ENCODE peak calls at places on chromosomes 12 and 14, in four cellular contexts. L, A, T and I are unnamed samples.

GRCh38 chr12:59069481-59069880 is 149.2 kb upstream of the LRIG3 start:
- DNase-seq in L (no peak), A (no peak), T (no peak), I (no peak)

GRCh38 chr14:68535404-68536024 is 257.4 kb downstream of the ZFP36L1 start:
- DNase-seq in L (no peak), A (peak), T (no peak), I (no peak)

GRCh38 chr12:94134226-94134795 is 14.1 kb upstream of the PLXNC1 start:
- DNase-seq in L (peak), A (peak), T (peak), I (peak)

GRCh38 chr14:74919421-74920165 is 3.5 kb downstream of the RPS6KL1 start:
- DNase-seq in L (no peak), A (peak), T (no peak), I (no peak)

GRCh38 chr14:99644723-99645544 is at the start of gene HHIPL1:
- DNase-seq in L (no peak), A (peak), T (peak), I (no peak)

GRCh38 chr12:119412811-119413794 is 78.6 kb downstream of the CCDC60 start:
- DNase-seq in L (no peak), A (peak), T (peak), I (peak)

GRCh38 chr12:24822121-24822899 is 126.6 kb downstream of the BCAT1 start:
- DNase-seq in L (no peak), A (peak), T (no peak), I (no peak)

GRCh38 chr12:110906516-110906915 is 13.9 kb downstream of the MYL2 start:
- DNase-seq in L (no peak), A (no peak), T (no peak), I (no peak)

GRCh38 chr12:58452546-58452945 is 467.8 kb downstream of the LRIG3 start:
- DNase-seq in L (no peak), A (peak), T (no peak), I (no peak)

GRCh38 chr12:92519284-92519683 is 183.5 kb upstream of the PLEKHG7 start:
- DNase-seq in L (no peak), A (no peak), T (no peak), I (no peak)

GRCh38 chr14:99260116-99260515 is 11.9 kb downstream of the BCL11B start:
- DNase-seq in L (no peak), A (no peak), T (no peak), I (no peak)

GRCh38 chr12:126518596-126519200 is 1453.5 kb downstream of the AACS start:
- DNase-seq in L (no peak), A (no peak), T (no peak), I (no peak)

GRCh38 chr14:92473261-92473946 is 40.2 kb upstream of the RIN3 start:
- DNase-seq in L (no peak), A (peak), T (no peak), I (no peak)

GRCh38 chr14:105496831-105497591 is 6.0 kb downstream of the TEDC1 start:
- DNase-seq in L (no peak), A (no peak), T (no peak), I (no peak)

GRCh38 chr12:78210494-78210860 is 379.8 kb downstream of the NAV3 start:
- DNase-seq in L (no peak), A (no peak), T (no peak), I (no peak)

GRCh38 chr14:69963966-69964365 is 84.8 kb downstream of the SMOC1 start:
- DNase-seq in L (no peak), A (no peak), T (no peak), I (peak)

GRCh38 chr14:23623962-23624361 is 12.2 kb upstream of the DHRS2 start:
- DNase-seq in L (no peak), A (no peak), T (no peak), I (no peak)

GRCh38 chr12:118884226-118884625 is 97.1 kb upstream of the SRRM4 start:
- DNase-seq in L (no peak), A (no peak), T (no peak), I (no peak)

GRCh38 chr12:104886418-104887401 is 71.4 kb downstream of the SLC41A2 start:
- DNase-seq in L (no peak), A (peak), T (no peak), I (no peak)

GRCh38 chr12:109154485-109155438 is 38.4 kb downstream of the ACACB start:
- DNase-seq in L (no peak), A (peak), T (peak), I (peak)